ENCODE peak calls at places on chromosomes 3 and 15, in four cellular contexts. One of them, this sample, is unnamed.

GRCh38 chr3:100709840-100710235 is 544 bp downstream of the TFG start:
- DNase-seq in endothelial cell: peak; percentile 49
- DNase-seq in nephron progenitor cell: peak; percentile 74
- DNase-seq in body of pancreas: peak; percentile 25
- DNase-seq in this sample: peak; percentile 19

GRCh38 chr3:53688989-53689388 is 157.2 kb downstream of the CHDH start:
- DNase-seq in endothelial cell: no peak
- DNase-seq in nephron progenitor cell: no peak
- DNase-seq in body of pancreas: no peak
- DNase-seq in this sample: no peak

GRCh38 chr3:10725067-10725466 is 91.0 kb upstream of the SLC6A11 start:
- DNase-seq in endothelial cell: no peak
- DNase-seq in nephron progenitor cell: no peak
- DNase-seq in body of pancreas: no peak
- DNase-seq in this sample: no peak

GRCh38 chr3:9820944-9821343 is 10.9 kb downstream of the TTLL3 start:
- DNase-seq in endothelial cell: no peak
- DNase-seq in nephron progenitor cell: no peak
- DNase-seq in body of pancreas: no peak
- DNase-seq in this sample: no peak

GRCh38 chr3:38653685-38654537 is 4.4 kb upstream of the SCN5A start:
- DNase-seq in endothelial cell: no peak
- DNase-seq in nephron progenitor cell: no peak
- DNase-seq in body of pancreas: no peak
- DNase-seq in this sample: no peak

GRCh38 chr3:80233576-80233975 is 465.8 kb upstream of the ROBO1 start:
- DNase-seq in endothelial cell: no peak
- DNase-seq in nephron progenitor cell: no peak
- DNase-seq in body of pancreas: no peak
- DNase-seq in this sample: no peak

GRCh38 chr3:156772588-156773206 is 53.5 kb upstream of the LEKR1 start:
- DNase-seq in endothelial cell: no peak
- DNase-seq in nephron progenitor cell: no peak
- DNase-seq in body of pancreas: peak; percentile 22
- DNase-seq in this sample: peak; percentile 54

GRCh38 chr15:77499087-77499765 is 78.5 kb downstream of the HMG20A start:
- DNase-seq in endothelial cell: no peak
- DNase-seq in nephron progenitor cell: no peak
- DNase-seq in body of pancreas: no peak
- DNase-seq in this sample: no peak

GRCh38 chr3:146464005-146464595 is 5.3 kb downstream of the PLSCR2 start:
- DNase-seq in endothelial cell: no peak
- DNase-seq in nephron progenitor cell: no peak
- DNase-seq in body of pancreas: no peak
- DNase-seq in this sample: no peak

GRCh38 chr3:25592510-25592968 is 72.2 kb downstream of the TOP2B start:
- DNase-seq in endothelial cell: no peak
- DNase-seq in nephron progenitor cell: no peak
- DNase-seq in body of pancreas: peak; percentile 25
- DNase-seq in this sample: peak; percentile 83
- TF ChIP-seq CTCF in endothelial cell: no peak
- TF ChIP-seq CTCF in nephron progenitor cell: peak; percentile 8
- TF ChIP-seq CTCF in body of pancreas: no peak
- TF ChIP-seq CTCF in this sample: no peak

DNA sequence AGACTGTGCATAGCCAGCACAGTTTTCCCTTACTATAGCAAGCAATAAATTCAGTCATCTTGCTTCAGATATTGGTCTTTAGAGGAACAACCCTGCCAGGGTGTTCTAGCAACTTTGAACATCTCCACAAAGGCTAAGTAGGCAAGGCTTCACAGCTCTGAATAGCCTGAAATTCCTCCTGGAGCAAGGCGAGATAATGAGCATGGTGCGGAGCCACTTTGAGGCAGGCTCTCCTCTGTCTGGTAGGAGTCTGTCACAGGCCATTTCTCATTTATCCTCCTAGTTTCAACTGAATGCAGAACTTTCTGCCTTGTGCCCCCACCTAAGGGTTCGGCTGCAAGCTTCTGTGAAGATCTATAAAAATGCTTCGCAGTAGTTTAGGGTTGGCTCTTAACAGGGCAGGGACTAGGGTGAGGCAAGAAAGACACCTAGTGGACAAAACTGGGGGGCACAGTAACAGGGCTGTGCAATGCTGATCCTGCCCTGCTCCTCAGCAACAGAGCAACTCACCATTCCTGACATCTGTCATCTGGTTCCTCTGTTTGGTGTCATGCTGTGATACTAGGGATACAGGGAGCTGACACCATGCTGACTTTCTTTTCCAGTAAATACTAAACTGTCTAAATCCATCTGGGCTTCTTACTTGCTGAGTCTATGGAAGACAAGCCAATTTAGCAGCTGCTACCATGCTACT is 16.6 kb upstream of the EHHADH start:
- DNase-seq in endothelial cell: peak; percentile 56
- DNase-seq in nephron progenitor cell: peak; percentile 46
- DNase-seq in body of pancreas: no peak
- DNase-seq in this sample: no peak
- TF ChIP-seq CTCF in endothelial cell: peak; percentile 33
- TF ChIP-seq CTCF in nephron progenitor cell: peak; percentile 61
- TF ChIP-seq CTCF in body of pancreas: no peak
- TF ChIP-seq CTCF in this sample: no peak

GRCh38 chr15:81257435-81257834 is 60.8 kb downstream of the IL16 start:
- DNase-seq in endothelial cell: no peak
- DNase-seq in nephron progenitor cell: no peak
- DNase-seq in body of pancreas: no peak
- DNase-seq in this sample: no peak

GRCh38 chr15:81254277-81255265 is 57.9 kb downstream of the IL16 start:
- DNase-seq in endothelial cell: no peak
- DNase-seq in nephron progenitor cell: no peak
- DNase-seq in body of pancreas: no peak
- DNase-seq in this sample: no peak

GRCh38 chr15:81258455-81258854 is 61.8 kb downstream of the IL16 start:
- DNase-seq in endothelial cell: no peak
- DNase-seq in nephron progenitor cell: no peak
- DNase-seq in body of pancreas: no peak
- DNase-seq in this sample: no peak

GRCh38 chr15:81255596-81255995 is 58.9 kb downstream of the IL16 start:
- DNase-seq in endothelial cell: no peak
- DNase-seq in nephron progenitor cell: no peak
- DNase-seq in body of pancreas: no peak
- DNase-seq in this sample: no peak

GRCh38 chr15:81256916-81257315 is 60.2 kb downstream of the IL16 start:
- DNase-seq in endothelial cell: no peak
- DNase-seq in nephron progenitor cell: no peak
- DNase-seq in body of pancreas: no peak
- DNase-seq in this sample: no peak
- TF ChIP-seq CTCF in endothelial cell: no peak
- TF ChIP-seq CTCF in nephron progenitor cell: peak; percentile 34
- TF ChIP-seq CTCF in body of pancreas: peak; percentile 48
- TF ChIP-seq CTCF in this sample: peak; percentile 60

DNA sequence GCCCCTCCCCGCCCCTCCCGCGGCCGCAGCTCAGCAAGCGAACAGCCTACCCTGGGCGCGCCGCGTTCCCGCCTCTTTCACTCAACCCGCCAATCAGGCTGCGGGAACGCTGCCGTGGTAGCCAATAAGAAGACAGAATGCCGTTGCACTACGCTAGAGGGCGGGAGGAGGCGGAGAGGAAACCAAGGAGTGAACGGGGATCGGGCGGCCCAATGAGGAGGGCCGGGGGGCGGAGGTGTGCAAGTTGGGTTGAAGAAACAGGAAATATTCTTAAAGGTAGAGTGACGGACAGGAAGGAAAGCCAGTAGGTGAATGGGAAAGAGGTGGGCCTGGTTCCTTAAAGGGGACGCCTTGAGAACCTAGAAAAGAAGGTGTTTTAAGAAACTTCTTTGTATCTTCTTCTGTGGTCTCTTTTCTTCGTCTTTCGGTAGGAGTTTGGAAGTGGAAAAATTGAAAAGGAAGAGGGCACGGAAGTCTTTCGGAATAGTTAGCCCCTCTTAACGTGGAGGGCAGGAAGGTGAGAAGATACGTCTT is 283 bp upstream of the USF3 start:
- DNase-seq in endothelial cell: peak; percentile 98
- DNase-seq in nephron progenitor cell: peak; percentile 97
- DNase-seq in body of pancreas: peak; percentile 99
- DNase-seq in this sample: peak; percentile 100
- TF ChIP-seq CTCF in endothelial cell: no peak
- TF ChIP-seq CTCF in nephron progenitor cell: no peak
- TF ChIP-seq CTCF in body of pancreas: peak; percentile 52
- TF ChIP-seq CTCF in this sample: peak; percentile 15

DNA sequence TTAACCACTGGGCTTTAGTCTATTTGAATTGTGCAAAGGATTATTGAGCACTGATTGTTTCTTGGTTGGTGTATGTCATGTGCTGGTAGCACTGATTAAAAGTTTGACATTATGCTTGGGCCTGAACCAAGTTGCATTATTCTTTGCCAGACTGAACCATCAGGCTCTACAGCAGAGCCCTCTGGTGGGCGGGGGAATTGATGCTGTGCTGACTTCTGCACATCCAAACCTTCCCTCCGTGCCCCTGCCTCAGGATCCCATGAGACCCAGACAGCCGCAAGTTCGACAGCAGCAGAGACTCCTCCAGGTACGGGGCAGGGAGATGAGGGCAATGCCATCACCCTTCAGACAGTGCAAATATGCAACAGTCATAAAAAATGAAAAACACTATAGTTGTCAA is 28.4 kb upstream of the P2RY12 start:
- DNase-seq in endothelial cell: peak; percentile 10
- DNase-seq in nephron progenitor cell: no peak
- DNase-seq in body of pancreas: no peak
- DNase-seq in this sample: no peak
- TF ChIP-seq CTCF in endothelial cell: no peak
- TF ChIP-seq CTCF in nephron progenitor cell: no peak
- TF ChIP-seq CTCF in body of pancreas: no peak
- TF ChIP-seq CTCF in this sample: no peak

This sample was measured in thyroid gland.